ENCODE peak calls at places on chromosomes 13 and 19, in seven cellular contexts. R, S, K, J, A, V and M are unnamed samples.

GRCh38 chr13:50518791-50519201 is 324.7 kb downstream of the DLEU7 start:
- DNase-seq in S (no peak), R (no peak), J (no peak), V (no peak), K (no peak), A (no peak), M (peak; percentile 72)

GRCh38 chr13:101455863-101456262 is 3.4 kb downstream of the ITGBL1 start:
- DNase-seq in J (no peak), V (peak; percentile 59), S (no peak), A (no peak), K (no peak), R (no peak), M (peak; percentile 97)

GRCh38 chr19:55115446-55116065 is 1.9 kb downstream of the PPP1R12C start:
- DNase-seq in A (no peak), K (no peak), S (no peak), V (no peak), J (no peak), R (peak; percentile 61), M (peak; percentile 62)

GRCh38 chr19:12766051-12766521 is 9.3 kb downstream of the HOOK2 start:
- DNase-seq in A (peak; percentile 61), V (peak; percentile 82), J (no peak), K (no peak), R (peak; percentile 49), S (peak; percentile 76), M (peak; percentile 73)

GRCh38 chr19:51098366-51099069 is 9.7 kb downstream of the CTU1 start:
- DNase-seq in K (no peak), R (no peak), V (no peak), J (no peak), S (no peak), A (no peak), M (no peak)

GRCh38 chr19:55086730-55087541 is 11.3 kb downstream of the EPS8L1 start:
- DNase-seq in A (peak; percentile 99), K (no peak), S (no peak), R (no peak), J (no peak), V (no peak), M (peak; percentile 91)

GRCh38 chr19:33225458-33225925 is at the start of gene SLC7A10:
- DNase-seq in S (no peak), V (no peak), J (no peak), K (no peak), A (no peak), R (no peak), M (no peak)

GRCh38 chr19:13978306-13978705 is 26.0 kb downstream of the DCAF15 start:
- DNase-seq in J (no peak), K (no peak), R (peak; percentile 85), S (no peak), A (peak; percentile 98), V (no peak), M (no peak)

GRCh38 chr19:3548594-3548993 is 8.8 kb downstream of the MFSD12 start:
- DNase-seq in R (no peak), A (no peak), J (no peak), S (no peak), K (no peak), V (no peak), M (no peak)

GRCh38 chr19:2242811-2243210 is 6.2 kb downstream of the SF3A2 start:
- DNase-seq in R (no peak), A (no peak), K (no peak), V (no peak), J (no peak), S (no peak), M (no peak)

GRCh38 chr13:31722684-31723083 is 16.6 kb upstream of the RXFP2 start:
- DNase-seq in J (no peak), R (no peak), S (no peak), V (no peak), K (no peak), A (no peak), M (no peak)

GRCh38 chr13:100646871-100647270 is 27.7 kb downstream of the TMTC4 start:
- DNase-seq in A (no peak), S (no peak), K (no peak), J (no peak), V (no peak), R (no peak), M (no peak)

GRCh38 chr13:29484236-29484635 is 111.3 kb downstream of the SLC7A1 start:
- DNase-seq in V (no peak), R (no peak), K (no peak), A (no peak), S (no peak), J (no peak), M (no peak)

GRCh38 chr19:38924383-38924782 is 6.2 kb downstream of the SARS2 start:
- DNase-seq in K (no peak), J (no peak), S (no peak), R (peak; percentile 5), A (no peak), V (no peak), M (no peak)

GRCh38 chr13:98678741-98679140 is 73.7 kb downstream of the SLC15A1 start:
- DNase-seq in J (no peak), A (no peak), K (no peak), R (no peak), V (no peak), S (no peak), M (no peak)

GRCh38 chr19:39200818-39201145 is 3.3 kb downstream of the SYCN start:
- DNase-seq in J (no peak), R (no peak), A (no peak), V (no peak), S (no peak), K (no peak), M (no peak)

GRCh38 chr19:42149447-42150202 is 17.4 kb upstream of the POU2F2 start:
- DNase-seq in R (no peak), S (no peak), V (no peak), K (no peak), J (no peak), A (no peak), M (no peak)

GRCh38 chr13:94999871-95000270 is 287.5 kb upstream of the SOX21 start:
- DNase-seq in A (no peak), J (no peak), V (no peak), R (no peak), K (no peak), S (no peak), M (no peak)

GRCh38 chr13:54033323-54033861 is 1004.8 kb downstream of the OLFM4 start:
- DNase-seq in K (no peak), A (no peak), S (no peak), R (no peak), J (no peak), V (no peak), M (no peak)

GRCh38 chr19:40314646-40315045 is 29.5 kb upstream of the AKT2 start:
- DNase-seq in R (no peak), J (no peak), A (no peak), K (no peak), V (no peak), S (no peak), M (no peak)

GRCh38 chr13:81686877-81687276 is 1346.0 kb upstream of the SPRY2 start:
- DNase-seq in K (no peak), J (no peak), S (no peak), V (no peak), R (no peak), A (no peak), M (no peak)

GRCh38 chr13:42893346-42893745 is 98.7 kb downstream of the EPSTI1 start:
- DNase-seq in S (no peak), K (no peak), V (no peak), J (no peak), A (no peak), R (no peak), M (peak; percentile 50)

GRCh38 chr13:75365724-75366173 is 116.2 kb downstream of the TBC1D4 start:
- DNase-seq in K (peak; percentile 80), V (peak; percentile 1), A (no peak), J (peak; percentile 78), R (no peak), S (no peak), M (peak; percentile 86)

GRCh38 chr13:40317980-40318327 is 348.5 kb downstream of the FOXO1 start:
- DNase-seq in J (no peak), R (no peak), A (no peak), V (no peak), K (no peak), S (no peak), M (no peak)

GRCh38 chr19:1102407-1103106 is 1.2 kb upstream of the GPX4 start:
- DNase-seq in V (no peak), J (peak; percentile 93), K (peak; percentile 95), A (no peak), R (no peak), S (peak; percentile 91), M (peak; percentile 100)

GRCh38 chr13:73334459-73334858 is 275.7 kb downstream of the KLF5 start:
- DNase-seq in K (no peak), R (no peak), A (no peak), S (no peak), V (no peak), J (no peak), M (no peak)

GRCh38 chr19:27684293-27684692 is 1528.7 kb downstream of the UQCRFS1 start:
- DNase-seq in A (no peak), S (no peak), V (no peak), K (no peak), J (no peak), R (no peak), M (no peak)
- TF ChIP-seq CEBPB in A (no peak), S (no peak), V (no peak), K (no peak), J (no peak), R (no peak), M (no peak)

GRCh38 chr19:45305007-45305406 is 17.7 kb downstream of the CKM start:
- DNase-seq in R (no peak), V (no peak), K (no peak), A (no peak), S (no peak), J (no peak), M (no peak)

GRCh38 chr19:45304141-45304926 is 18.3 kb downstream of the CKM start:
- DNase-seq in V (no peak), R (no peak), S (no peak), J (no peak), A (no peak), K (no peak), M (no peak)

GRCh38 chr19:45299719-45300118 is 23.0 kb downstream of the CKM start:
- DNase-seq in V (no peak), S (no peak), R (no peak), K (no peak), A (no peak), J (no peak), M (no peak)

GRCh38 chr19:45303269-45304060 is 19.2 kb downstream of the CKM start:
- DNase-seq in S (no peak), V (no peak), A (no peak), K (no peak), J (no peak), R (no peak), M (no peak)

GRCh38 chr19:45302416-45302815 is 20.3 kb downstream of the CKM start:
- DNase-seq in K (no peak), V (no peak), A (no peak), R (no peak), S (no peak), J (no peak), M (no peak)
- TF ChIP-seq CEBPB in K (no peak), V (no peak), A (no peak), R (no peak), S (no peak), J (no peak), M (no peak)

GRCh38 chr13:113947321-113948033 is 26.4 kb downstream of the C13orf46 start:
- DNase-seq in J (no peak), V (no peak), R (peak; percentile 32), A (no peak), S (no peak), K (peak; percentile 12), M (peak; percentile 43)
- TF ChIP-seq CEBPB in J (no peak), V (no peak), R (no peak), A (no peak), S (no peak), K (no peak), M (no peak)

GRCh38 chr19:16871870-16872269 is 16.9 kb upstream of the F2RL3 start:
- DNase-seq in A (no peak), V (no peak), S (no peak), J (no peak), K (no peak), R (no peak), M (no peak)
- TF ChIP-seq CEBPB in A (no peak), V (no peak), S (no peak), J (no peak), K (no peak), R (no peak), M (no peak)